ENCODE peak calls at places on chromosomes 6 and 20, in seven cellular contexts. I is astrocyte of the spinal cord, E is B cell, V is epithelial cell of proximal tubule, F is A549, A is progenitor cell of endocrine pancreas, L is Panc1. G is an unnamed sample.

GRCh38 chr6:114194362-114195343 is 148.2 kb downstream of the HS3ST5 start:
- DNase-seq in I (peak), E (no peak), V (no peak), F (no peak), A (no peak), L (no peak), G (no peak)

GRCh38 chr20:4366076-4366475 is 350.7 kb upstream of the RNF24 start:
- DNase-seq in I (no peak), E (no peak), V (no peak), F (no peak), A (no peak), L (no peak), G (no peak)

GRCh38 chr20:63183422-63184146 is 32.3 kb downstream of the YTHDF1 start:
- DNase-seq in I (no peak), E (peak), V (no peak), F (peak), A (peak), L (peak), G (no peak)

GRCh38 chr20:53061709-53062108 is 89.6 kb downstream of the TSHZ2 start:
- DNase-seq in I (no peak), E (no peak), V (no peak), F (no peak), A (no peak), L (no peak), G (no peak)

GRCh38 chr6:21898107-21898796 is 304.7 kb downstream of the SOX4 start:
- DNase-seq in I (peak), E (no peak), V (no peak), F (no peak), A (no peak), L (no peak), G (no peak)

GRCh38 chr6:155648301-155648700 is 192.7 kb upstream of the NOX3 start:
- DNase-seq in I (no peak), E (no peak), V (no peak), F (no peak), A (no peak), L (no peak), G (no peak)

GRCh38 chr20:55200317-55200716 is 724.9 kb downstream of the DOK5 start:
- DNase-seq in I (no peak), E (no peak), V (no peak), F (no peak), A (no peak), L (no peak), G (no peak)

GRCh38 chr6:47195251-47195650 is 114.5 kb downstream of the TNFRSF21 start:
- DNase-seq in I (no peak), E (no peak), V (no peak), F (no peak), A (no peak), L (no peak), G (no peak)

GRCh38 chr6:132877003-132877402 is 62.6 kb downstream of the RPS12 start:
- DNase-seq in I (no peak), E (no peak), V (no peak), F (no peak), A (no peak), L (no peak), G (no peak)
- TF ChIP-seq CTCF in I (no peak), E (no peak), V (no peak), F (no peak), A (no peak), L (no peak), G (no peak)

DNA sequence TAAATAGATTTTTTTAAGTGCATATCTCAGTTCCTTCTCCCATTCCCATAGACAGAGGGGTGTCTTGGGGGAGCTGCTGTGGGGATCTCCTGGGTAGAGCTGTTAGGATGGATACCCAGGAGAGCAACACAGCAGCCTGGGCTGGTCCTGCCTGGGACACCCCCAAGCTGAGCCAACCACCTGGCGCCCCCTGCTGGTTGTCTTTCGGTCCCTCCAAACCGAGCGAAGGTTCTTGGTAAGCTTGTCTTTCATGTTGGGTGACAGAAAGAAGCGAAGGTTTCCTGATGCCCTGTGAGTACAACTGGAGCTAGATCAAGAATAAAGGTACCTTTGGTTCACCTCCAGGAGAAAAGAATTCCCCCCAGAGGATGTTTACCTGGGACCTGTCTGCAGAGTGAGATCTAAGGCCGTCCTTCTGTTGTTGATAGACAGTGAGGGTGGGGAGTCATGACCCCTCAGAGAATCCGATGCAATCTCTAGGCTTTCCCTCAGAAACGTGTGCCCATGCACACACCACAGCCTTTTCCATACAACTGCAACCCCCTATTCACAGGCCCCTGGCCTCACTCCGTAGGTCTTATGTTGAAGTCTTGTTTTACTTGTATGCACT is 50.8 kb downstream of the SNX9 start:
- DNase-seq in I (peak), E (peak), V (no peak), F (peak), A (peak), L (peak), G (peak)
- TF ChIP-seq CTCF in I (peak), E (peak), V (peak), F (peak), A (peak), L (peak), G (peak)

GRCh38 chr6:163173741-163174140 is 240.8 kb upstream of the QKI start:
- DNase-seq in I (no peak), E (no peak), V (no peak), F (no peak), A (no peak), L (no peak), G (no peak)

GRCh38 chr6:163175301-163175700 is 239.2 kb upstream of the QKI start:
- DNase-seq in I (no peak), E (no peak), V (no peak), F (no peak), A (no peak), L (no peak), G (no peak)

GRCh38 chr6:163165922-163166321 is 248.6 kb upstream of the QKI start:
- DNase-seq in I (no peak), E (no peak), V (no peak), F (no peak), A (no peak), L (no peak), G (no peak)

GRCh38 chr6:163169521-163169920 is 245.0 kb upstream of the QKI start:
- DNase-seq in I (no peak), E (no peak), V (no peak), F (no peak), A (no peak), L (no peak), G (no peak)

GRCh38 chr6:163170294-163170883 is 244.1 kb upstream of the QKI start:
- DNase-seq in I (no peak), E (no peak), V (no peak), F (peak), A (no peak), L (peak), G (no peak)
- TF ChIP-seq CTCF in I (peak), E (peak), V (peak), F (peak), A (peak), L (peak), G (peak)

DNA sequence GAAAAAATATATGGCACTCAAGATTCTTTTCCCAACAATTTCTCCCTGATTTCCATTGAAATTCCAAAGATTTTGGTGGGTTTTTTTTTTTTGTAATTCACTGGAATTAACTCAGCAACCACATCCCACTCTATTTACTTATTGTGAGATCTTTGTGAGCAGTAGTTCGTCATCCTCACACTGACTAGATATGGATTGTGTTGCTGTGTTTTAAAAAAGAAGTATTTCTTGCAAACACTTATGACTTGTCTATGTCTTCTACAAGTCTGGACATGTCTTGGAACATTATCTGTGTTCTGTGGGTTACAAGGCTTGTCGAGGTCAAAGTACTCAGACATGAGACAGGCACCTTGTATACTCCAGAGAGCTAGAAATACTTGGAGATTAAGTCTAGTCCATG is 7.3 kb upstream of the TENT5A start:
- DNase-seq in I (peak), E (no peak), V (no peak), F (peak), A (no peak), L (no peak), G (no peak)
- TF ChIP-seq CTCF in I (no peak), E (no peak), V (no peak), F (no peak), A (no peak), L (no peak), G (no peak)

DNA sequence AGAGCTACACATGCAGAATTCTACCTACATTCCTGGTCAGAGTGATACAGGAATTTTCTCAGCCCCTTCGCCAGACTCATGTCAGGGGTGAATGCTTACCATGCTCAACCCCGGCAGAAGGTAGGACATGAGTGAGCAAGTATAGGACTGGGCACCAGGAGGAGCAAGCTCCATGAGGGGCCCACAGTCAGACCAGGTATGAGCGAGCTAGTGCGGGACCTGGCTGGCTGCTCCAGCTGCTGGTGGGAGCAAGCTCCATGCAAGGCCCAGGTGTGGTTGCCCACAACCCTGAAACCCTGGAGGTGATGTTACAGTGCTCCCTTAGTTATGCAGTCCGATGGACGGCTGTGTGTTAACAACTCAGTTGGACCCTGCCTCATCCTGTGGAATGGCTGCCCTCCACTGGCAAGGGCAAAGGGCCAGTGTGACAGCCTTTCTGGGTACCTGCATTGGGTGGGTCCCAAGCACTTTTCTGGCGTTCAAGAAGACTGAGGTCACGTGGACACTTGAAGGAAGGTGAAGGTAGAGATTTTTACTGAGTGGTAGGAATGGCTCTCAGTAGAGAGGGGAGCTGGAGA is 503.5 kb upstream of the CITED2 start:
- DNase-seq in I (no peak), E (no peak), V (no peak), F (no peak), A (no peak), L (no peak), G (no peak)
- TF ChIP-seq CTCF in I (no peak), E (no peak), V (peak), F (no peak), A (no peak), L (no peak), G (no peak)

DNA sequence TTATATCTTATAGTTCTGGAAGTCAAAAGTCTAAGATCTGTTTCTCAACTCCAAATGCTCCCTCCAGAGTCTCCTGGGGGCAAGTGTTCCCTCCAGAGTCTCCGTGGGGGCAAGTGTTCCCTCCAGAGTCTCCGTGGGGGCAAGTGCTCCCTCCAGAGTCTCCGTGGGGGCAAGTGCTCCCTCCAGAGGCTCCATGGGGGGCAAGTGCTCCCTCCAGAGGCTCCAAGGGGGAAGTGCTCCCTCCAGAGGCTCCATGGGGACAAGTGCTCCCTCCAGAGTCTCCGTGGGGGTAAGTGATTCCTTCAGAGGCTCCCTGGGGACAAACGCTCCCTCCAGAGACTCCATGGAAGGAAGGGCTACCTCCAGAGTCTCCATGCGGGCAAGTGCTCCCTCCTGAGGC is 34.0 kb upstream of the THBS2 start:
- DNase-seq in I (no peak), E (no peak), V (no peak), F (no peak), A (no peak), L (no peak), G (no peak)
- TF ChIP-seq CTCF in I (peak), E (no peak), V (peak), F (no peak), A (no peak), L (no peak), G (no peak)

GRCh38 chr20:44392088-44392775 is 36.7 kb downstream of the HNF4A start:
- DNase-seq in I (no peak), E (no peak), V (no peak), F (no peak), A (no peak), L (no peak), G (no peak)

GRCh38 chr20:44384423-44385027 is 29.0 kb downstream of the HNF4A start:
- DNase-seq in I (peak), E (peak), V (no peak), F (peak), A (peak), L (peak), G (peak)

GRCh38 chr20:44389871-44390270 is 34.4 kb downstream of the HNF4A start:
- DNase-seq in I (no peak), E (no peak), V (no peak), F (no peak), A (no peak), L (no peak), G (no peak)

GRCh38 chr20:44390280-44390679 is 34.8 kb downstream of the HNF4A start:
- DNase-seq in I (no peak), E (no peak), V (no peak), F (no peak), A (no peak), L (no peak), G (no peak)

DNA sequence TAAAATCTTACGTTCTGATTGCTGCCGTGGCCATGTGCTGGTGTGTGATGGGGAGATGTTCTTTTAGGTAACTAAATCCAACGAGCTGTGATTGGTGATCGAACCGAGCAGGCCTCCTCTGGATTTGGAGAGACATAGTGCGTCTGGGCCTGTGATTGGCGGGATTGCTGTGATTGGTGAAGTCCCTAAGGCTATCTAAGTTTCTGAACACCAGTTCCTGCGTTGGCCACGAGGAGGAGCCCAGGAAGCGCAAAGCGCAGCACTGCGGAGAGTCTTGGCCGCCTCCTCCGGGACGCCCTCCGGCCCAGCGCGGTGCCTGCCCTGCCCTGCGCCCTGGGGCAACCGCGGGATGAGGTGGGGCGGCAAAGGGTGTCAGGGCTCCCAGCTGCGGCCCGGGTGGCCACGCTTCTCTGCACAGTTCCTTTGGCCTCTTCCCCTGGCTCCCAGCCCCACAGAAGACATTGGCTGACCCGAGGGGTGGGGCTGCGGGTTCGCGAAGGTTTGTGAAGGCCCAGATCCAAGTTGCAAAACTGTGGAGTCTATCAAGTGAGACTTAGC is 33.0 kb downstream of the HNF4A start:
- DNase-seq in I (peak), E (peak), V (no peak), F (peak), A (no peak), L (peak), G (no peak)
- TF ChIP-seq CTCF in I (peak), E (peak), V (peak), F (peak), A (peak), L (peak), G (peak)

GRCh38 chr6:129084406-129084805 is 201.5 kb downstream of the LAMA2 start:
- DNase-seq in I (no peak), E (no peak), V (no peak), F (no peak), A (no peak), L (no peak), G (no peak)
- TF ChIP-seq CTCF in I (no peak), E (no peak), V (no peak), F (no peak), A (no peak), L (no peak), G (no peak)

G was measured in type B pancreatic cell.